ENCODE peak calls at places on chromosome 22, in four cellular contexts. V is testis, Z is Peyer's patch, J is adrenal gland. E is an unnamed sample.
A peak's percentile ranks its signal among the peaks of the same experiment; 100 is the strongest.

GRCh38 chr22:24436553-24436952 is 9.2 kb downstream of the ADORA2A start:
- DNase-seq in V (no peak), Z (peak; percentile 32), J (no peak), E (no peak)

GRCh38 chr22:25546751-25547150 is 17.7 kb upstream of the GRK3 start:
- DNase-seq in V (no peak), Z (no peak), J (no peak), E (peak; percentile 46)

GRCh38 chr22:47154621-47155081 is 392.2 kb downstream of the TBC1D22A start:
- DNase-seq in V (peak; percentile 86), Z (no peak), J (peak; percentile 68), E (peak; percentile 87)

GRCh38 chr22:44404341-44405020 is 91.7 kb upstream of the SHISAL1 start:
- DNase-seq in V (no peak), Z (peak; percentile 15), J (no peak), E (peak; percentile 4)

GRCh38 chr22:36325163-36326031 is 62.4 kb downstream of the MYH9 start:
- DNase-seq in V (peak; percentile 61), Z (peak; percentile 73), J (no peak), E (peak; percentile 57)

GRCh38 chr22:19554834-19555404 is 30.7 kb upstream of the CLDN5 start:
- DNase-seq in V (no peak), Z (no peak), J (no peak), E (no peak)

GRCh38 chr22:19937616-19938473 is 3.7 kb upstream of the COMT start:
- DNase-seq in V (no peak), Z (no peak), J (no peak), E (peak; percentile 69)

GRCh38 chr22:46337870-46338269 is 2.4 kb downstream of the TRMU start:
- DNase-seq in V (no peak), Z (no peak), J (no peak), E (no peak)

GRCh38 chr22:28998681-28999080 is 63.0 kb downstream of the C22orf31 start:
- DNase-seq in V (peak; percentile 56), Z (no peak), J (no peak), E (no peak)

GRCh38 chr22:26735019-26735409 is 77.6 kb downstream of the MIAT start:
- DNase-seq in V (no peak), Z (no peak), J (no peak), E (no peak)

DNA sequence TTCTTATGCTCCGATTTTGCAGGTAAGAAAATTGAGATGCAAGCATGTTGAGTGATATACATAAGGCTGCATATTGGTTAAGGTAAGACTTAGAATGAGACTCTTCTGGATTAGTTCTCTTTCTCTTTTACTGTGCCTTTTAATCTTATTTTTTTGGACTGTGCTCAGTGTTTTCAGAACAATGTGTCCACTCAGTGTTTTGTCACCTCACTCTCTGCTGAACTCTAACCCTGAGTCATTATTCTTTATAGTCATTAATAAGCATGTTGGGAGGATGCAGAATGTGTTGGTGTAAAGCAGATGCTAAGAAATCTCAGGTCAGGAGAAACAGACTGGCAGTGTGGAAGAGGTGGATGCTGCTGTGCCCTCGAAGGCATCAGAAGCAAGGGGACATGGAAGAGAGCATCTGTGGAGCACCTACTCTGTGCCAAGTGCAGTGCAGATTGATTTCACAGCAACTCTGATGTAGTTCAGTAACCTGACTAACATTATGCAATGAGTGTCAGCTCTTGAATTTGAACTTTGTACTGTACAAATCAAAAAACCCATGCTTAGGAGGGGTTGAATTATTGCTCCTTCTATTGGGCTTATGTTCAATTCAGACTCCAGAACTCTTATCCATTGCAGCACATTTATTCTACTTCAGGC is 80.7 kb upstream of the LARGE1 start:
- DNase-seq in V (no peak), Z (no peak), J (no peak), E (no peak)
- H3K9me3 ChIP-seq in V (no peaks in the 10 kb centered on the region), Z (peaks cover 5% of the 10 kb centered on the region), J (no peaks in the 10 kb centered on the region), E (peaks cover 6% of the 10 kb centered on the region)

GRCh38 chr22:32473388-32473952 is 1.1 kb upstream of the FBXO7 start:
- DNase-seq in V (no peak), Z (peak; percentile 57), J (peak; percentile 27), E (no peak)

GRCh38 chr22:32475428-32476010 is 908 bp downstream of the FBXO7 start:
- DNase-seq in V (peak; percentile 60), Z (peak; percentile 53), J (peak; percentile 54), E (peak; percentile 49)

GRCh38 chr22:32476286-32476685 is 1.7 kb downstream of the FBXO7 start:
- DNase-seq in V (no peak), Z (no peak), J (no peak), E (no peak)

GRCh38 chr22:32476804-32477203 is 2.2 kb downstream of the FBXO7 start:
- DNase-seq in V (no peak), Z (no peak), J (no peak), E (no peak)

GRCh38 chr22:32474635-32475427 is at the start of gene FBXO7:
- DNase-seq in V (peak; percentile 94), Z (peak; percentile 95), J (peak; percentile 92), E (peak; percentile 93)
- TF ChIP-seq POLR2A in V (peak; percentile 27), Z (peak; percentile 79), J (peak; percentile 85), E (peak; percentile 88)

DNA sequence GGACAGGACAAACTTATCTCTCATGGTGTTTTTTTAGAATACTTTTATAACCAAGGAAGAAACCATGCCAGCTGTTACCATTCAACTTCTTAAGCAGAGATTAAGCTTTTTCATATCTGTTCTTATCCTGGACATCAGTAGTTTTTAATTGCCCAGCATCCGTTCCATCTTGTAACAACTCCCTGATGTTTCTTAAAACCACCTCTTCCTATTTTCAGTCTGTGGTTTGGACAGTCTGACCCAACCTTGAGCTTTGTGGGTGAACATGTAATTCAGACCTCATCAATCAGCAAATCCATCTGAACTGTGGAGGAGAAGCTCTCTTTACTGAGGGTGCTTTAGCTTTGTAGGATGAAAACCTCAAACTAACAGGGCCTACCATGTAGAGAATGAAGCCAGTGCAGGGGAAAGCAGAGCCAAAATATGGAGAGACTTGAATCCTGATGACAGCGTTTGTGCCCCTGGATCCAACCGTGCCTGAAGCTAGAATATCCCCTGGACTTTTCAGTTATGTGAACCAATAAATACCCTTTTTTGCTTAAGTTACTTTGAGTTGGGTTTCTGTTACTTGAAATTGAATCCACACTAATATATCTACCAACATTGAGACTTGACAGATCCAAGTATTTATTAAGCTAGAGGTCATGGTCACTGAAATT is 9.4 kb downstream of the TUG1 start:
- DNase-seq in V (no peak), Z (no peak), J (no peak), E (no peak)
- H3K9me3 ChIP-seq in V (no peaks in the 10 kb centered on the region), Z (peaks cover 8% of the 10 kb centered on the region), J (no peaks in the 10 kb centered on the region), E (no peaks in the 10 kb centered on the region)

GRCh38 chr22:31957970-31958594 is 13.7 kb downstream of the YWHAH start:
- DNase-seq in V (no peak), Z (no peak), J (no peak), E (no peak)
- TF ChIP-seq POLR2A in V (no peak), Z (no peak), J (no peak), E (no peak)

DNA sequence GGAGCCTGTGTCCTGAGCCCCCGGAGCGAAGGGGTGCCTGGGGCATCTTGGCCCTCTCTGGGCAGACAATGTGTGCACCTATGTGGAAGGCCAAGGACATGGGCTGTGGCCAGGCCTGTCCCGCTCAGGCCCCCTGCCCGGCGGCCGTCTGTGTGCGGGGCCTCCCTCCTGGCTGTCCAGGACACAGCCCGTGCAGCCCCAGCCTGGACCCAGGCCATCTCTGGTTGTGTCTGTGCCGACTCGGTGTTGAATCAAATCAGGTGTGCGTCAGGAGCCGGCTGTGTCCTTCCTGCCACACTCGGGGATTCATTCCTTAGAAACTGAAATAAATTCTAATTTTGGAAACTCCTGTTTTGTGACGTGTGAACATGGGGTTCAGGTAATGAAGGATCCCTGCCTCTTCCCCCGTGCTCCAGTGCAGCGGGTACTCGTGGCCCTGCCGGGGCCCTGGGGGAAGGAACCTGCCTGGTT is 1.5 kb upstream of the SELENOO start:
- DNase-seq in V (no peak), Z (no peak), J (no peak), E (no peak)
- H3K9me3 ChIP-seq in V (no peaks in the 10 kb centered on the region), Z (no peaks in the 10 kb centered on the region), J (no peaks in the 10 kb centered on the region), E (no peaks in the 10 kb centered on the region)

DNA sequence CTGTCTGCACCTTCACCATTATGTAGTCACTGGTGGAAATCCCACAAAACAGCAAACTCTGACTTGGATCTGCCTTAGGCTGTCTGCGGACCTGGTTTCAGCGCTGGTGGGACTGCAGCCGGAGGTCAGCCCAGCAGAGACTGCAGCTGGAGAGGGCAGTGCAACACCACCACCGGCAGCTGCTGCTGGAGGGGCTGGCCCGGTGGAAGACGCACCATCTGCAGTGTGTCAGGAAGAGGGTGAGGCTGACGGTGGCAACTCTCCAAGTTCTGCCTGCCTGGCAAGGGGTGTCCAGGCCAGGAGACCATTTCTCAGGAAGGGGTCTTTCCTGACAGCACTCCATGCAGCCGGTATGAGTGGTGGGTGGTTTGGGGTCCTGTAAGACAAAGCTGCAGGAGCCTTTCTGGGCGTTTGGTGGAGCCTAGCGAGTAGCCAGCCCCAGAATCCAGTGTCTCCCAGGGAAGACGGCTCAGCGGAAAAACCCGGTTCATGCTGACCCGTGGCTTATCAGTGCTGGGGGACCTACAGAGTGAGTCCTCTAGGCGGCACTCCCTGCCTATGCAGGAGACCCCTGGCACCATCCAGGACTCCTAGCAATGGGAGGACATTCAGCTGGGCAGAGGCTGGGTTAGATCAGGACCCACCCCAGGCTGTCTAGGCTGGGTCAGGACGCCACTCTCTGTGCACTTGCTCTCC is 50.8 kb downstream of the PISD start:
- DNase-seq in V (no peak), Z (peak; percentile 46), J (no peak), E (no peak)
- TF ChIP-seq POLR2A in V (no peak), Z (no peak), J (no peak), E (no peak)